ENCODE peak calls at places on chromosomes 16 and 17, in five cellular contexts. I, G, K, N and J are unnamed samples.

GRCh38 chr16:57472665-57473060 is 10.2 kb downstream of the POLR2C start:
- DNase-seq in I (no peak), G (no peak), K (no peak), N (peak), J (no peak)

GRCh38 chr16:78257376-78257728 is 157.9 kb downstream of the WWOX start:
- DNase-seq in I (no peak), G (no peak), K (no peak), N (no peak), J (no peak)

GRCh38 chr16:50360779-50361178 is 8.0 kb downstream of the BRD7 start:
- DNase-seq in I (no peak), G (no peak), K (no peak), N (no peak), J (no peak)

GRCh38 chr17:58665946-58666857 is 25.6 kb downstream of the TEX14 start:
- DNase-seq in I (no peak), G (no peak), K (no peak), N (no peak), J (no peak)

GRCh38 chr16:3461120-3461519 is 17.6 kb downstream of the NAA60 start:
- DNase-seq in I (peak), G (peak), K (no peak), N (no peak), J (peak)

GRCh38 chr17:47702391-47702995 is 8.5 kb downstream of the TBKBP1 start:
- DNase-seq in I (no peak), G (no peak), K (no peak), N (no peak), J (no peak)

GRCh38 chr17:1182831-1183578 is 3.2 kb upstream of the ABR start:
- DNase-seq in I (no peak), G (no peak), K (no peak), N (peak), J (no peak)

GRCh38 chr16:637081-638018 is 1.2 kb upstream of the METTL26 start:
- DNase-seq in I (peak), G (peak), K (peak), N (peak), J (peak)

GRCh38 chr16:72786606-72787005 is 261.3 kb downstream of the ZFHX3 start:
- DNase-seq in I (no peak), G (no peak), K (no peak), N (no peak), J (no peak)

GRCh38 chr17:47695664-47696376 is 1.9 kb downstream of the TBKBP1 start:
- DNase-seq in I (no peak), G (no peak), K (no peak), N (peak), J (no peak)

GRCh38 chr16:21599994-21600773 is 807 bp downstream of the METTL9 start:
- DNase-seq in I (no peak), G (no peak), K (peak), N (peak), J (no peak)

GRCh38 chr16:71406724-71407123 is 35.1 kb downstream of the TLE7 start:
- DNase-seq in I (no peak), G (no peak), K (no peak), N (no peak), J (no peak)

GRCh38 chr17:75151893-75152292 is 2.4 kb downstream of the JPT1 start:
- DNase-seq in I (no peak), G (no peak), K (no peak), N (no peak), J (no peak)

GRCh38 chr17:60169921-60170817 is 20.4 kb downstream of the CA4 start:
- DNase-seq in I (no peak), G (no peak), K (peak), N (no peak), J (no peak)

GRCh38 chr17:56595831-56596740 is 2.6 kb downstream of the NOG start:
- DNase-seq in I (peak), G (no peak), K (peak), N (peak), J (peak)

GRCh38 chr16:16025214-16025968 is 76.0 kb downstream of the ABCC1 start:
- DNase-seq in I (peak), G (peak), K (peak), N (no peak), J (no peak)

GRCh38 chr16:3961449-3961849 is 80.9 kb upstream of the CREBBP start:
- DNase-seq in I (no peak), G (no peak), K (peak), N (no peak), J (no peak)

GRCh38 chr16:13436641-13437423 is 483.1 kb upstream of the ERCC4 start:
- DNase-seq in I (no peak), G (no peak), K (peak), N (no peak), J (peak)

GRCh38 chr17:62692721-62693431 is 65.4 kb downstream of the MRC2 start:
- DNase-seq in I (no peak), G (no peak), K (peak), N (peak), J (no peak)

GRCh38 chr17:15935891-15936290 is 9.0 kb upstream of the ADORA2B start:
- DNase-seq in I (no peak), G (no peak), K (no peak), N (no peak), J (no peak)

GRCh38 chr17:56976941-56977570 is 875 bp upstream of the SCPEP1 start:
- DNase-seq in I (no peak), G (no peak), K (no peak), N (peak), J (no peak)

GRCh38 chr17:41496803-41497484 is 7.2 kb upstream of the KRT36 start:
- DNase-seq in I (peak), G (peak), K (peak), N (peak), J (peak)

GRCh38 chr17:50079334-50080095 is 15.6 kb upstream of the PDK2 start:
- DNase-seq in I (no peak), G (no peak), K (no peak), N (no peak), J (no peak)